ENCODE peak calls at places on chromosome 7, in five cellular contexts. One of them, this sample, is unnamed.

GRCh38 chr7:26100940-26101339 is 51.1 kb upstream of the NFE2L3 start:
- DNase-seq in neuronal stem cell: no peak
- DNase-seq in CD8-positive, alpha-beta T cell: no peak
- DNase-seq in K562: no peak
- DNase-seq in dorsolateral prefrontal cortex: no peak
- DNase-seq in this sample: no peak

GRCh38 chr7:157872447-157872846 is 535.6 kb downstream of the DNAJB6 start:
- DNase-seq in K562: no peak
- DNase-seq in neuronal stem cell: no peak
- DNase-seq in dorsolateral prefrontal cortex: no peak
- DNase-seq in CD8-positive, alpha-beta T cell: no peak
- DNase-seq in this sample: no peak

GRCh38 chr7:1624999-1625927 is 44.8 kb upstream of the ELFN1 start:
- DNase-seq in CD8-positive, alpha-beta T cell: no peak
- DNase-seq in neuronal stem cell: no peak
- DNase-seq in K562: no peak
- DNase-seq in dorsolateral prefrontal cortex: no peak
- DNase-seq in this sample: no peak

GRCh38 chr7:117854186-117854585 is 19.1 kb downstream of the CTTNBP2 start:
- DNase-seq in CD8-positive, alpha-beta T cell: no peak
- DNase-seq in neuronal stem cell: no peak
- DNase-seq in dorsolateral prefrontal cortex: no peak
- DNase-seq in K562: no peak
- DNase-seq in this sample: no peak

GRCh38 chr7:117873933-117874530 is 791 bp upstream of the CTTNBP2 start:
- DNase-seq in neuronal stem cell: no peak
- DNase-seq in K562: no peak
- DNase-seq in CD8-positive, alpha-beta T cell: no peak
- DNase-seq in dorsolateral prefrontal cortex: no peak
- DNase-seq in this sample: no peak

GRCh38 chr7:79459381-79459780 is 5.9 kb upstream of the MAGI2 start:
- DNase-seq in K562: no peak
- DNase-seq in dorsolateral prefrontal cortex: no peak
- DNase-seq in neuronal stem cell: no peak
- DNase-seq in CD8-positive, alpha-beta T cell: no peak
- DNase-seq in this sample: no peak

GRCh38 chr7:69363131-69363530 is 235.1 kb upstream of the AUTS2 start:
- DNase-seq in neuronal stem cell: no peak
- DNase-seq in CD8-positive, alpha-beta T cell: no peak
- DNase-seq in dorsolateral prefrontal cortex: no peak
- DNase-seq in K562: no peak
- DNase-seq in this sample: no peak

GRCh38 chr7:51346136-51346535 is 29.5 kb upstream of the COBL start:
- DNase-seq in K562: no peak
- DNase-seq in dorsolateral prefrontal cortex: no peak
- DNase-seq in neuronal stem cell: no peak
- DNase-seq in CD8-positive, alpha-beta T cell: no peak
- DNase-seq in this sample: no peak

GRCh38 chr7:56077681-56078080 is 13.6 kb downstream of the SUMF2 start:
- DNase-seq in CD8-positive, alpha-beta T cell: no peak
- DNase-seq in K562: no peak
- DNase-seq in neuronal stem cell: no peak
- DNase-seq in dorsolateral prefrontal cortex: no peak
- DNase-seq in this sample: no peak
- H3K27ac ChIP-seq in CD8-positive, alpha-beta T cell: no peak
- H3K27ac ChIP-seq in K562: no peak
- H3K27ac ChIP-seq in neuronal stem cell: no peak
- H3K27ac ChIP-seq in dorsolateral prefrontal cortex: no peak
- H3K27ac ChIP-seq in this sample: peak

DNA sequence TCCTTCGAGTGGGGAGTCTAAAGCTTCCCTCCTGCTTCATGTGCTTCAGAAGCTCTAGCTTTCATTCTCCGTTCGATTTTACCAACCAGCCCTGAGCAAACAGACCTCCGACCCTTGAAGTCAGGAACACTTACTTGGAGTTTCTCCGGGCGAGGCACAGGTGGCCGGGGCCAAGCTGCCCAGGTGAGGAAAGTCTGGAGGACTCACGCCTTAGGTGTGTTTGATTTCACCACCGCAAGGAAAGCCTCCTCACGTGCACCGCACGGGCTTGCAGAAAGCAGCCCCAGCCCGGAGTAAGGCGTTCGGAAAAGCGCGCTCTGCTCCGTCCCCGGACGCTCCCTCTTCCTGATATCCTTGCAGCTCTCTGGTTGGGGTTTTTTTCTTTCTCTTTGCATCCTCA is 30.1 kb upstream of the CNPY1 start:
- DNase-seq in CD8-positive, alpha-beta T cell: no peak
- DNase-seq in neuronal stem cell: no peak
- DNase-seq in dorsolateral prefrontal cortex: no peak
- DNase-seq in K562: no peak
- DNase-seq in this sample: no peak
- H3K27ac ChIP-seq in CD8-positive, alpha-beta T cell: no peak
- H3K27ac ChIP-seq in neuronal stem cell: no peak
- H3K27ac ChIP-seq in dorsolateral prefrontal cortex: no peak
- H3K27ac ChIP-seq in K562: no peak
- H3K27ac ChIP-seq in this sample: no peak

DNA sequence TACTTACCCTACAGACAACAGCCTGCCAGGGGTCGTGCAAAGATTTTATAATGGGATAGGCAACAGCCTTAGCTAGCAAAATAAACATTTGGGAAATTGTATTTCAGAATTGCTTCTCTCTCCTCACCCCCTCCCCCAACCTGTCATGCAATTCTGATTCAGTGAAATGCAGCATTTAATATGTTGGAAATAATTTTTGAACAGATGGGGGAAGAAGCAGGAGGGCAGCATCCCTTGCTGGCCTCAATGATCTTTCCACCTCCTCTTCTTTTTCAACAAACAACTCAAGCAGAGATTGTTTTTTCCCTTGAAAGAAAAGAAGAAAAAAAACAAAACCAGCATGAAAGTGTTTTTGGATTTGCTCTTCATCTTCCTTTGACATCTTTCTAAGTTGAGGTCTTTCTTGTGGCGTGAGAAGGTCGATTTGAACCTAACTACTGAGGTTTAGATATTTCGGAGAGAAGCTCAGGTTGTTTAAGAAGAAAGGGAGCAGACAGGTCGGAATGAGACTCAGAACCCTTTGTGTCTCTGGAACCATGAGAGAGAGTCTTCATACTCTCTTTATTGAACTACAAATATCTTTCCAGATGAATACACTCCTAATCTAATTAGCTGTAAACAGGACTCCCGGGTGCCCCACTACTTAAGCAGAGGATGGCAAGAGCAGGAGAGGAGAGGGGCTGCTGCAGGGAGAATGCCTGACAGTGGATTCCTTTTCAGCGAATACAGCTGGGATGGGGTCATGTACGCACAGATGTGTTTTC is 117.7 kb downstream of the AOAH start:
- DNase-seq in dorsolateral prefrontal cortex: peak
- DNase-seq in K562: no peak
- DNase-seq in neuronal stem cell: no peak
- DNase-seq in CD8-positive, alpha-beta T cell: no peak
- DNase-seq in this sample: no peak
- H3K27ac ChIP-seq in dorsolateral prefrontal cortex: no peak
- H3K27ac ChIP-seq in K562: no peak
- H3K27ac ChIP-seq in neuronal stem cell: peak
- H3K27ac ChIP-seq in CD8-positive, alpha-beta T cell: no peak
- H3K27ac ChIP-seq in this sample: peak

GRCh38 chr7:143931739-143932138 is 3.3 kb upstream of the OR2F2 start:
- DNase-seq in dorsolateral prefrontal cortex: no peak
- DNase-seq in K562: no peak
- DNase-seq in neuronal stem cell: no peak
- DNase-seq in CD8-positive, alpha-beta T cell: no peak
- DNase-seq in this sample: no peak

GRCh38 chr7:143929224-143929920 is 5.7 kb upstream of the OR2F2 start:
- DNase-seq in dorsolateral prefrontal cortex: no peak
- DNase-seq in CD8-positive, alpha-beta T cell: no peak
- DNase-seq in K562: no peak
- DNase-seq in neuronal stem cell: no peak
- DNase-seq in this sample: no peak

GRCh38 chr7:143938522-143939243 is 3.6 kb downstream of the OR2F2 start:
- DNase-seq in dorsolateral prefrontal cortex: no peak
- DNase-seq in K562: no peak
- DNase-seq in CD8-positive, alpha-beta T cell: no peak
- DNase-seq in neuronal stem cell: no peak
- DNase-seq in this sample: no peak

GRCh38 chr7:143936087-143937009 is 1.3 kb downstream of the OR2F2 start:
- DNase-seq in dorsolateral prefrontal cortex: no peak
- DNase-seq in CD8-positive, alpha-beta T cell: no peak
- DNase-seq in neuronal stem cell: no peak
- DNase-seq in K562: no peak
- DNase-seq in this sample: no peak

DNA sequence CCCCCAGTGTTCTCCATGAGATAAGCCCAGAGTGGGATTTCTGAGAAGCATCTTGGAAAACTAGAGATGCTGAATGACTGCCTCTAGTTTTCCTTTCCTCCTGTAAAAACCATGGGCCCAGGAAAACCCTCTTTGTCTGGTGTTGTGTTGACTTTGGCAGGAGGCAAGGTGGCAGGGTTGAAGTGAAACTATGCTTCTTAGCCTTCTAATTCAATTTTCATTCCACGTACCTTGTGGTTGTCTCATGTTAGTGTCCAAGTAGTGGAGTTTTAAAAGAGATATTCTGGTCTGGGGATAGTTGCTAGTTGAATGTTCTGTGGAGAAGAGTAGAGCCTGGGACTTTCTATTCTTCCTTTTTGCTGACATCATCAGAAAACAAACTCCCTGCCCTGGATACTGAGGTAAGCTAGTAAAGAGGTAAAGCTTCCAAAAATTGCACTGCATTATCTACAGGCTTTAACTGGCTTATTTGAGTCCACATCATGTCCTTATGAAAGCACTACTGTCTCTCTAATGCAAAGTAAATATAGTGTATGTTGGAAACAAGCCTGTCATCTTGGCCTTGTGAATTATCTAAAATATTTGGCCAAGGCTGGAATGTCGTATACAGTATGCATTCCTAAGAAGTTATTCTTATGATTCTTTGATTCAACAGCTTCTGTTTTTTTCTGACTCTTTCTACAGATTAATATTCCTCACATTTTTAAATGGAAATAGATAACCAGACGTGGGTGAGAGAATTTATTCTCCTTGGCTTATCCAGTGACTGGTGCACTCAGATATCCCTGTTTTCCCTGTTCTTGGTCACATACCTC is at the start of gene OR2F2:
- DNase-seq in dorsolateral prefrontal cortex: no peak
- DNase-seq in neuronal stem cell: no peak
- DNase-seq in K562: no peak
- DNase-seq in CD8-positive, alpha-beta T cell: no peak
- DNase-seq in this sample: no peak
- H3K27ac ChIP-seq in dorsolateral prefrontal cortex: no peak
- H3K27ac ChIP-seq in neuronal stem cell: no peak
- H3K27ac ChIP-seq in K562: no peak
- H3K27ac ChIP-seq in CD8-positive, alpha-beta T cell: no peak
- H3K27ac ChIP-seq in this sample: no peak

DNA sequence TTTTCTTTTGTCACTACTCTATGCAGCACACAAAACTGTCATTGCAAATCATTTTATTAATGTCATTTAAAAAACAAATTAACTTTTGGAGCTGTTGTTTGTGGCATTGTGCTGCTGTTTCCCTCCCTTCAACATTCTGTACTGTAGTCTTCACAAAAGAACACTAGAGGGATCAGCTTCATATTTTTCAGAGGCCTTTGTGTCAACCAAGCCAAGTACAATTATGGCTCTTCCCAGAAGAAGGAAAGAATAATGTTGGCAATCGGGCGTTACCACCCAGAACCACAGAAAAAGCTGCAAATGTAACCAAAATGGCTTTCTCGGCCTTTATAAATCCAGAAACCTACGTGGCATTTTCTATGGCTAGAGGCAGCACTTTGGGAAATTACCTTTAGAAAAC is 98.9 kb upstream of the COL1A2 start:
- DNase-seq in neuronal stem cell: no peak
- DNase-seq in CD8-positive, alpha-beta T cell: no peak
- DNase-seq in dorsolateral prefrontal cortex: no peak
- DNase-seq in K562: no peak
- DNase-seq in this sample: no peak
- H3K27ac ChIP-seq in neuronal stem cell: no peak
- H3K27ac ChIP-seq in CD8-positive, alpha-beta T cell: no peak
- H3K27ac ChIP-seq in dorsolateral prefrontal cortex: no peak
- H3K27ac ChIP-seq in K562: no peak
- H3K27ac ChIP-seq in this sample: no peak

GRCh38 chr7:66321283-66321682 is 116.1 kb downstream of the TPST1 start:
- DNase-seq in K562: no peak
- DNase-seq in neuronal stem cell: no peak
- DNase-seq in dorsolateral prefrontal cortex: no peak
- DNase-seq in CD8-positive, alpha-beta T cell: no peak
- DNase-seq in this sample: no peak
- H3K27ac ChIP-seq in K562: no peak
- H3K27ac ChIP-seq in neuronal stem cell: no peak
- H3K27ac ChIP-seq in dorsolateral prefrontal cortex: no peak
- H3K27ac ChIP-seq in CD8-positive, alpha-beta T cell: no peak
- H3K27ac ChIP-seq in this sample: no peak

DNA sequence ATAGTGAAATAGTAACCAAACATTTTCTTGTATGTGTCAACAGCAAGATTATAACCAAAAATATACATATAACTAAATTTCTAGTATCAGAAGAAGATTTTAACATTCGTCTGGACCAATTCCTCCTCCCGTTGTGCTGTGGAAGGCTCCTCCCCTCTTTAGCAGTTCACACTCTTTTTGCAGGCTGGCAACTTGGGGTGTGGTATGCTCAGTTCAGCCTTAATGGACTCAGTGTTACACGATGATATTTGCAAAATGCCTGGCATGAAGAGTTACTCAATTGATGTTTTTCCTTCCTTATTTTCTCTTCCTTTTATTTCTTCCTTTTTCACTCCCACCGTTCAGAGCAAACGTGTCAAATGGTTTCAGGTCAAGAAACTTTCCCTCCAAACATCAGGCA is 248.3 kb downstream of the PHF14 start:
- DNase-seq in dorsolateral prefrontal cortex: no peak
- DNase-seq in neuronal stem cell: no peak
- DNase-seq in K562: no peak
- DNase-seq in CD8-positive, alpha-beta T cell: no peak
- DNase-seq in this sample: no peak
- H3K27ac ChIP-seq in dorsolateral prefrontal cortex: no peak
- H3K27ac ChIP-seq in neuronal stem cell: no peak
- H3K27ac ChIP-seq in K562: no peak
- H3K27ac ChIP-seq in CD8-positive, alpha-beta T cell: no peak
- H3K27ac ChIP-seq in this sample: no peak

This sample was measured in substantia nigra.